ENCODE peak calls at places on chromosomes 6 and 20, in four cellular contexts. L, D, A and S are unnamed samples.

GRCh38 chr20:63135411-63135810 is 80.5 kb downstream of the YTHDF1 start:
- DNase-seq in L (no peak), D (no peak), A (no peak), S (no peak)

GRCh38 chr6:125952764-125953501 is 3.6 kb upstream of the HINT3 start:
- DNase-seq in L (no peak), D (peak; percentile 55), A (no peak), S (no peak)

GRCh38 chr20:62048821-62049291 is 16.8 kb downstream of the TAF4 start:
- DNase-seq in L (no peak), D (no peak), A (no peak), S (peak; percentile 12)

GRCh38 chr6:7112741-7113313 is 5.1 kb downstream of the RREB1 start:
- DNase-seq in L (peak; percentile 39), D (peak; percentile 66), A (no peak), S (no peak)

GRCh38 chr20:14093652-14094051 is 98.3 kb downstream of the MACROD2 start:
- DNase-seq in L (peak; percentile 41), D (no peak), A (no peak), S (no peak)

GRCh38 chr6:26059901-26060300 is 27.3 kb upstream of the HFE start:
- DNase-seq in L (no peak), D (no peak), A (no peak), S (no peak)

GRCh38 chr6:109791301-109791700 is 100.2 kb downstream of the FIG4 start:
- DNase-seq in L (no peak), D (no peak), A (no peak), S (no peak)

GRCh38 chr6:98124176-98124575 is 710.2 kb upstream of the POU3F2 start:
- DNase-seq in L (no peak), D (no peak), A (peak; percentile 56), S (no peak)

GRCh38 chr20:54499111-54499510 is 23.7 kb downstream of the DOK5 start:
- DNase-seq in L (no peak), D (no peak), A (no peak), S (no peak)

GRCh38 chr6:73043446-73043845 is 181.8 kb downstream of the KHDC1L start:
- DNase-seq in L (no peak), D (no peak), A (no peak), S (no peak)

GRCh38 chr20:44089987-44090674 is 96.9 kb downstream of the JPH2 start:
- DNase-seq in L (no peak), D (no peak), A (peak; percentile 54), S (no peak)

GRCh38 chr6:100153656-100154055 is 159.6 kb upstream of the MCHR2 start:
- DNase-seq in L (no peak), D (no peak), A (no peak), S (no peak)

GRCh38 chr6:3330199-3330598 is 71.5 kb downstream of the PSMG4 start:
- DNase-seq in L (no peak), D (no peak), A (no peak), S (no peak)

GRCh38 chr6:40997256-40997957 is 41.6 kb downstream of the UNC5CL start:
- DNase-seq in L (peak; percentile 67), D (no peak), A (peak; percentile 88), S (no peak)

GRCh38 chr6:165971202-165971601 is 196.4 kb downstream of the TBXT start:
- DNase-seq in L (no peak), D (no peak), A (no peak), S (no peak)

GRCh38 chr20:49915380-49916145 is at the start of gene SPATA2:
- DNase-seq in L (peak; percentile 98), D (peak; percentile 99), A (peak; percentile 95), S (peak; percentile 92)

GRCh38 chr20:49854190-49854875 is 41.7 kb downstream of the SLC9A8 start:
- DNase-seq in L (no peak), D (no peak), A (no peak), S (no peak)

DNA sequence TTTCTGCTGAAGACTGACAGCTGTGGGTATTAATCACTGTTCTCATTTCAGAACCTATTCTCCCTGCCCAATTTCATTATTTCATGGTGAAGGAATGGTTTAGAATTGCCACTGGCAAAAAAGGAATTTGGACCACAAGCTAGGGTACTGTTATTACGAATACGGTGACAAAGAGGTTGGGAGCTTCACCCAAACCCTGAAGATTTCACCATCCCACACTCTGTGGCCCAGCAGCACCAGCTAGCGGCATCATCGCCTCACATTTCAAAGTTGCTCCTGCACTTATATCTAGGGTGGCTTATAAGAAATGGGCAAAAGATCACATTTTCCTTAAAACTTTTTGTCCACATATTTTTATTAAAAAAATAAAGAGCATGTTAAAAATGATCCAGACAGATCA is 236.1 kb downstream of the SYNDIG1 start:
- DNase-seq in L (no peak), D (no peak), A (no peak), S (no peak)
- TF ChIP-seq CTCF in L (no peak), D (no peak), A (no peak), S (no peak)

GRCh38 chr6:33620158-33620583 is 951 bp upstream of the ITPR3 start:
- DNase-seq in L (peak; percentile 74), D (peak; percentile 71), A (peak; percentile 34), S (peak; percentile 48)
- TF ChIP-seq CTCF in L (no peak), D (no peak), A (no peak), S (no peak)

DNA sequence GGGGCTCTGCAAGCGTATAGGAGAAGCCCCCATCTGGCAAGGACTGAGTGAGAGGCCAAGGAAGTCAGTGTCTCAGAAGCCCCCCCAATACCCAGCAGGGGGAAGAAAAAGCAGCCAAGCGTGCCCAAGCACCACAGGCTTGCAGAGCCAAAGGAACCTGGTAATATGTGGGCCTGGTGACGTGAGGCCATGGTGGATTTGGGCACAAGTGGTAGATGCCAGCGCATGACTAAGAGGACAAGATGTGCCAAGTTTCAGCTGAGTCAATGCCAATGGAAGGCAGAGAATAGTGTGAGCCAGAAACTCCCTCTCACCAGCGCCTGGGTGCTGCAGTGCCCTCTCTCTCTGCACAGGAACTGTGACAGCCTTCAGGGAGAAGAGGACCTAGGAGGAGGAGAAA is 110.0 kb downstream of the QRSL1 start:
- DNase-seq in L (peak; percentile 84), D (no peak), A (peak; percentile 32), S (no peak)
- TF ChIP-seq CTCF in L (no peak), D (no peak), A (no peak), S (no peak)

GRCh38 chr20:47231382-47232042 is 125.0 kb downstream of the ZMYND8 start:
- DNase-seq in L (no peak), D (no peak), A (peak; percentile 84), S (no peak)
- TF ChIP-seq CTCF in L (no peak), D (no peak), A (peak; percentile 26), S (no peak)

DNA sequence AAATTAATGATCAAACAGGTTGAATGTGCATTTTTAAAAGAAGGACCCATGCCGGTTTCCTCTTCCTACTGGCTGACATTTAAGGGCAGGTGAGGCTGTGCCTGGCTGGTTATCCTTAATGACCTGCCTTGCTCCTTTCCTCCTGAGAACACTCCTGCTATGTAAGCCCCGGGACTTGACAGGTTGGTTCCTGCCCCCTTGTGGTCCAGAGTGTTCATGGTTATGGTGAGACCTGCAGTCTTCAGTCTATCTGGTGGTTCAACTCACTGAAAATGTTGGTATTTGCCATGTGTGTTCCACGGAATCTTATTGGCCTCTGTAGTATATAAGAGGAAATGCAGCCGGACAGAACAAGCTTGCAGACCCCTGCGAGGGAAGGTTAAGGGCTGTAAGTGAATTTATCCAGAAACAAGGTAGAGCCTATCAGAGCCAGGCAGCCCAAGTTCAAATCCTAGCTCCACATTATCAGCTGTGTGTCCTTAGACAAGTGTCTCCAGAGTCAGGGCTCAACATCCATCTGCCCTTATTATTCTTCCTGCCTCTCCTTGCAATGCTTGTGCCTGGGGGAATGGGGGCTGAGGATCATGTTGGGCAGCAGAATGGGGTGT is 5.2 kb upstream of the BPIFA3 start:
- DNase-seq in L (peak; percentile 82), D (peak; percentile 48), A (peak; percentile 26), S (no peak)
- TF ChIP-seq CTCF in L (peak; percentile 30), D (peak; percentile 18), A (peak; percentile 48), S (peak; percentile 57)

GRCh38 chr6:53943410-53943809 is 148.6 kb downstream of the LRRC1 start:
- DNase-seq in L (no peak), D (no peak), A (peak; percentile 5), S (no peak)
- TF ChIP-seq CTCF in L (no peak), D (no peak), A (no peak), S (no peak)